ENCODE peak calls at places on chromosome X, in nine cellular contexts. P, X, W, T, G, V, S, K and L are unnamed samples.
A peak's percentile ranks its signal among the peaks of the same experiment; 100 is the strongest.

GRCh38 chrX:103356023-103356798 is at the start of gene TCEAL9:
- DNase-seq in G (no peak), V (no peak), S (peak; percentile 20), K (no peak), P (peak; percentile 36), T (peak; percentile 32), W (peak; percentile 88), X (peak; percentile 62), L (peak; percentile 77)

GRCh38 chrX:150575415-150575814 is 7.0 kb downstream of the MTM1 start:
- DNase-seq in S (no peak), W (peak; percentile 12), X (no peak), G (no peak), P (no peak), V (peak; percentile 74), T (no peak), K (no peak), L (no peak)

GRCh38 chrX:5236096-5236495 is 992.6 kb downstream of the NLGN4X start:
- DNase-seq in T (no peak), P (no peak), S (no peak), X (peak; percentile 5), V (no peak), G (no peak), W (no peak), K (no peak), L (no peak)

GRCh38 chrX:153639177-153640044 is 7.6 kb upstream of the DUSP9 start:
- DNase-seq in W (no peak), S (no peak), V (no peak), G (no peak), K (no peak), P (no peak), T (no peak), X (no peak), L (no peak)

GRCh38 chrX:133859860-133860259 is 125.5 kb downstream of the GPC3 start:
- DNase-seq in G (no peak), K (no peak), S (no peak), X (no peak), T (no peak), V (no peak), P (no peak), W (peak; percentile 69), L (peak; percentile 2)

GRCh38 chrX:129779747-129780146 is at the start of gene SASH3:
- DNase-seq in X (no peak), V (peak; percentile 48), S (peak; percentile 16), W (no peak), G (peak; percentile 61), P (no peak), K (peak; percentile 77), T (no peak), L (no peak)

GRCh38 chrX:136227948-136228584 is 23.1 kb downstream of the MAP7D3 start:
- DNase-seq in G (no peak), K (no peak), P (no peak), X (no peak), S (no peak), W (no peak), V (peak; percentile 26), T (no peak), L (no peak)

GRCh38 chrX:33379839-33380238 is 168.5 kb upstream of the DMD start:
- DNase-seq in X (no peak), S (no peak), W (peak; percentile 37), T (no peak), V (no peak), P (no peak), G (no peak), K (no peak), L (no peak)

GRCh38 chrX:148995661-148996060 is 495.2 kb downstream of the AFF2 start:
- DNase-seq in X (no peak), P (no peak), T (no peak), G (no peak), V (no peak), K (no peak), W (no peak), S (no peak), L (no peak)

GRCh38 chrX:115560978-115561604 is at the start of gene PLS3:
- DNase-seq in G (peak; percentile 10), P (peak; percentile 68), K (peak; percentile 88), W (peak; percentile 83), V (no peak), S (peak; percentile 65), T (no peak), X (peak; percentile 76), L (peak; percentile 93)

GRCh38 chrX:50386520-50386919 is 84.1 kb downstream of the DGKK start:
- DNase-seq in S (no peak), V (no peak), W (no peak), X (no peak), K (no peak), P (no peak), T (no peak), G (no peak), L (no peak)

GRCh38 chrX:16185725-16186136 is 18.4 kb downstream of the MAGEB17 start:
- DNase-seq in P (no peak), G (no peak), W (peak; percentile 58), X (peak; percentile 67), T (no peak), K (peak; percentile 34), V (no peak), S (no peak), L (peak; percentile 73)

GRCh38 chrX:73581002-73581628 is 18.1 kb downstream of the CHIC1 start:
- DNase-seq in T (no peak), K (no peak), X (no peak), W (no peak), P (no peak), G (no peak), S (no peak), V (no peak), L (no peak)

GRCh38 chrX:20270557-20270880 is 3.8 kb upstream of the RPS6KA3 start:
- DNase-seq in P (no peak), V (no peak), W (peak; percentile 59), X (no peak), S (no peak), K (no peak), G (no peak), T (no peak), L (no peak)

GRCh38 chrX:386768-387575 is at the start of gene PPP2R3B:
- DNase-seq in S (peak; percentile 93), K (peak; percentile 98), T (no peak), W (peak; percentile 98), G (peak; percentile 99), V (peak; percentile 99), X (peak; percentile 87), P (no peak), L (peak; percentile 100)

GRCh38 chrX:16033336-16033735 is 90.0 kb upstream of the GRPR start:
- DNase-seq in V (no peak), K (no peak), S (no peak), P (no peak), T (no peak), G (no peak), W (peak; percentile 71), X (no peak), L (peak; percentile 13)

GRCh38 chrX:72269671-72270251 is 7.3 kb downstream of the RPS4X start:
- DNase-seq in G (peak; percentile 13), W (peak; percentile 49), P (no peak), T (no peak), S (no peak), K (no peak), V (peak; percentile 51), X (no peak), L (no peak)

GRCh38 chrX:154486052-154486395 is 391 bp downstream of the UBL4A start:
- DNase-seq in S (no peak), G (peak; percentile 29), X (peak; percentile 1), K (peak; percentile 52), P (no peak), W (no peak), V (peak; percentile 15), T (no peak), L (peak; percentile 29)

GRCh38 chrX:68090266-68090665 is 343.0 kb downstream of the OPHN1 start:
- DNase-seq in G (no peak), V (no peak), P (no peak), W (no peak), T (no peak), X (peak; percentile 0), K (no peak), S (no peak), L (no peak)

GRCh38 chrX:54817220-54817820 is 9.8 kb downstream of the MAGED2 start:
- DNase-seq in W (peak; percentile 3), V (no peak), P (no peak), G (no peak), K (no peak), S (no peak), T (no peak), X (no peak), L (no peak)

GRCh38 chrX:39935414-39936064 is 162.2 kb downstream of the BCOR start:
- DNase-seq in S (no peak), W (no peak), T (no peak), V (no peak), K (no peak), P (no peak), X (no peak), G (no peak), L (no peak)

GRCh38 chrX:8579602-8580001 is 115.0 kb downstream of the VCX3B start:
- DNase-seq in P (no peak), X (no peak), T (no peak), V (no peak), G (no peak), S (no peak), W (no peak), K (no peak), L (no peak)

GRCh38 chrX:146109362-146109761 is 291.7 kb downstream of the SLITRK2 start:
- DNase-seq in W (no peak), P (no peak), X (no peak), K (no peak), G (no peak), V (no peak), S (no peak), T (no peak), L (no peak)

GRCh38 chrX:6151971-6152370 is 76.7 kb downstream of the NLGN4X start:
- DNase-seq in G (no peak), T (no peak), V (no peak), X (no peak), P (no peak), K (no peak), S (no peak), W (no peak), L (no peak)

GRCh38 chrX:139881572-139881971 is 51.3 kb downstream of the ATP11C start:
- DNase-seq in V (no peak), T (no peak), G (no peak), X (no peak), S (no peak), W (peak; percentile 59), K (no peak), P (no peak), L (peak; percentile 30)

GRCh38 chrX:105273326-105273725 is 52.8 kb upstream of the TEX13A start:
- DNase-seq in T (no peak), V (no peak), W (no peak), G (no peak), P (no peak), X (no peak), S (no peak), K (no peak), L (no peak)

GRCh38 chrX:72306085-72306801 is 529 bp upstream of the CITED1 start:
- DNase-seq in W (no peak), K (no peak), P (no peak), V (no peak), T (no peak), S (no peak), X (no peak), G (no peak), L (no peak)

GRCh38 chrX:44223150-44223549 is 120.3 kb downstream of the EFHC2 start:
- DNase-seq in K (no peak), G (no peak), X (peak; percentile 4), V (no peak), P (no peak), W (peak; percentile 89), S (no peak), T (no peak), L (peak; percentile 3)

GRCh38 chrX:105822138-105823091 is at the start of gene NRK:
- DNase-seq in K (no peak), X (peak; percentile 52), P (no peak), G (no peak), T (no peak), V (no peak), W (peak; percentile 31), S (no peak), L (no peak)

GRCh38 chrX:129577473-129577872 is 37.4 kb downstream of the OCRL start:
- DNase-seq in W (peak; percentile 77), V (no peak), K (no peak), P (no peak), T (no peak), S (no peak), G (no peak), X (peak; percentile 23), L (peak; percentile 75)

GRCh38 chrX:136166221-136166855 is 19.0 kb downstream of the FHL1 start:
- DNase-seq in W (peak; percentile 70), G (no peak), S (no peak), K (no peak), V (no peak), P (no peak), T (no peak), X (no peak), L (peak; percentile 39)